ENCODE peak calls at places on chromosomes 1 and 21, in seven cellular contexts. D is uterus; X is nucleus accumbens; T is bronchial epithelial cell; A is activated CD4-positive, alpha-beta T cell treated with anti-CD3 and anti-CD28 coated beads for 1 hour; O is mucosa of gallbladder; B is occipital lobe. Y is an unnamed sample.

GRCh38 chr1:10651377-10651776 is 145.1 kb downstream of the CASZ1 start:
- DNase-seq in D (no peak), X (no peak), T (no peak), A (no peak), O (no peak), B (no peak), Y (peak)

GRCh38 chr1:165943198-165943597 is 115.8 kb downstream of the UCK2 start:
- DNase-seq in D (no peak), X (no peak), T (peak), A (no peak), O (no peak), B (no peak), Y (peak)

GRCh38 chr1:240941706-240942370 is 329.9 kb upstream of the GREM2 start:
- DNase-seq in D (no peak), X (no peak), T (no peak), A (no peak), O (no peak), B (no peak), Y (no peak)

GRCh38 chr1:170357750-170358149 is 174.2 kb upstream of the GORAB start:
- DNase-seq in D (no peak), X (no peak), T (no peak), A (no peak), O (no peak), B (no peak), Y (no peak)

GRCh38 chr1:200228081-200228480 is 181.8 kb downstream of the ZNF281 start:
- DNase-seq in D (no peak), X (no peak), T (no peak), A (no peak), O (no peak), B (no peak), Y (no peak)

GRCh38 chr21:42980959-42981523 is 6.7 kb downstream of the PKNOX1 start:
- DNase-seq in D (no peak), X (no peak), T (no peak), A (no peak), O (no peak), B (no peak), Y (no peak)

GRCh38 chr1:209839875-209840491 is 12.2 kb downstream of the UTP25 start:
- DNase-seq in D (no peak), X (no peak), T (peak), A (no peak), O (no peak), B (no peak), Y (no peak)

GRCh38 chr21:25371831-25372434 is 235.3 kb downstream of the MRPL39 start:
- DNase-seq in D (no peak), X (no peak), T (no peak), A (no peak), O (no peak), B (no peak), Y (no peak)

GRCh38 chr1:180244840-180245239 is 14.8 kb downstream of the LHX4 start:
- DNase-seq in D (no peak), X (no peak), T (no peak), A (no peak), O (peak), B (no peak), Y (no peak)

GRCh38 chr1:222909586-222909985 is 94.7 kb downstream of the DISP1 start:
- DNase-seq in D (no peak), X (no peak), T (no peak), A (no peak), O (no peak), B (no peak), Y (no peak)

GRCh38 chr1:117886101-117886795 is 43.2 kb downstream of the GDAP2 start:
- DNase-seq in D (no peak), X (no peak), T (peak), A (no peak), O (no peak), B (no peak), Y (no peak)